ENCODE peak calls at places on chromosome X, in nine cellular contexts. One of them, this sample, is unnamed.

GRCh38 chrX:13742397-13743176 is 8.0 kb downstream of the OFD1 start:
- DNase-seq in MM.1S: peak
- DNase-seq in GM23338: peak
- DNase-seq in neural progenitor cell: no peak
- DNase-seq in SK-N-SH: no peak
- DNase-seq in OCI-LY7: peak
- DNase-seq in GM23248: no peak
- DNase-seq in PC-3: no peak
- DNase-seq in HCT116: no peak
- DNase-seq in this sample: peak

GRCh38 chrX:118183606-118184005 is 67.0 kb upstream of the KLHL13 start:
- DNase-seq in MM.1S: no peak
- DNase-seq in GM23338: peak
- DNase-seq in neural progenitor cell: no peak
- DNase-seq in SK-N-SH: no peak
- DNase-seq in OCI-LY7: no peak
- DNase-seq in GM23248: no peak
- DNase-seq in PC-3: peak
- DNase-seq in HCT116: no peak
- DNase-seq in this sample: no peak

GRCh38 chrX:133527415-133527814 is 112.1 kb upstream of the GPC4 start:
- DNase-seq in MM.1S: no peak
- DNase-seq in GM23338: peak
- DNase-seq in neural progenitor cell: no peak
- DNase-seq in SK-N-SH: no peak
- DNase-seq in OCI-LY7: no peak
- DNase-seq in GM23248: no peak
- DNase-seq in PC-3: no peak
- DNase-seq in HCT116: no peak
- DNase-seq in this sample: no peak

GRCh38 chrX:105273326-105273725 is 52.8 kb upstream of the TEX13A start:
- DNase-seq in MM.1S: no peak
- DNase-seq in GM23338: peak
- DNase-seq in neural progenitor cell: no peak
- DNase-seq in SK-N-SH: no peak
- DNase-seq in OCI-LY7: no peak
- DNase-seq in GM23248: no peak
- DNase-seq in PC-3: peak
- DNase-seq in HCT116: no peak
- DNase-seq in this sample: no peak

GRCh38 chrX:46228389-46228788 is 316.8 kb downstream of the ZNF674 start:
- DNase-seq in MM.1S: no peak
- DNase-seq in GM23338: no peak
- DNase-seq in neural progenitor cell: no peak
- DNase-seq in SK-N-SH: no peak
- DNase-seq in OCI-LY7: no peak
- DNase-seq in GM23248: no peak
- DNase-seq in PC-3: no peak
- DNase-seq in HCT116: no peak
- DNase-seq in this sample: no peak

GRCh38 chrX:55111578-55112254 is 22.9 kb downstream of the PAGE2 start:
- DNase-seq in MM.1S: no peak
- DNase-seq in GM23338: no peak
- DNase-seq in neural progenitor cell: no peak
- DNase-seq in SK-N-SH: no peak
- DNase-seq in OCI-LY7: no peak
- DNase-seq in GM23248: no peak
- DNase-seq in PC-3: no peak
- DNase-seq in HCT116: no peak
- DNase-seq in this sample: no peak

GRCh38 chrX:133586443-133586842 is 171.2 kb upstream of the GPC4 start:
- DNase-seq in MM.1S: no peak
- DNase-seq in GM23338: peak
- DNase-seq in neural progenitor cell: no peak
- DNase-seq in SK-N-SH: no peak
- DNase-seq in OCI-LY7: no peak
- DNase-seq in GM23248: peak
- DNase-seq in PC-3: no peak
- DNase-seq in HCT116: no peak
- DNase-seq in this sample: no peak

GRCh38 chrX:100745806-100746537 is 14.1 kb upstream of the SYTL4 start:
- DNase-seq in MM.1S: no peak
- DNase-seq in GM23338: no peak
- DNase-seq in neural progenitor cell: peak
- DNase-seq in SK-N-SH: no peak
- DNase-seq in OCI-LY7: no peak
- DNase-seq in GM23248: no peak
- DNase-seq in PC-3: no peak
- DNase-seq in HCT116: no peak
- DNase-seq in this sample: no peak

GRCh38 chrX:70219938-70220764 is 14.3 kb upstream of the AWAT1 start:
- DNase-seq in MM.1S: no peak
- DNase-seq in GM23338: no peak
- DNase-seq in neural progenitor cell: no peak
- DNase-seq in SK-N-SH: no peak
- DNase-seq in OCI-LY7: no peak
- DNase-seq in GM23248: peak
- DNase-seq in PC-3: peak
- DNase-seq in HCT116: peak
- DNase-seq in this sample: peak

GRCh38 chrX:45668686-45669443 is 468.2 kb upstream of the DIPK2B start:
- DNase-seq in MM.1S: no peak
- DNase-seq in GM23338: no peak
- DNase-seq in neural progenitor cell: no peak
- DNase-seq in SK-N-SH: no peak
- DNase-seq in OCI-LY7: peak
- DNase-seq in GM23248: peak
- DNase-seq in PC-3: peak
- DNase-seq in HCT116: peak
- DNase-seq in this sample: no peak

GRCh38 chrX:32749075-32749474 is 462.3 kb downstream of the DMD start:
- DNase-seq in MM.1S: no peak
- DNase-seq in GM23338: no peak
- DNase-seq in neural progenitor cell: no peak
- DNase-seq in SK-N-SH: no peak
- DNase-seq in OCI-LY7: no peak
- DNase-seq in GM23248: no peak
- DNase-seq in PC-3: no peak
- DNase-seq in HCT116: no peak
- DNase-seq in this sample: no peak

GRCh38 chrX:123665197-123665596 is 67.7 kb downstream of the THOC2 start:
- DNase-seq in MM.1S: no peak
- DNase-seq in GM23338: no peak
- DNase-seq in neural progenitor cell: no peak
- DNase-seq in SK-N-SH: no peak
- DNase-seq in OCI-LY7: no peak
- DNase-seq in GM23248: peak
- DNase-seq in PC-3: peak
- DNase-seq in HCT116: no peak
- DNase-seq in this sample: peak

GRCh38 chrX:53357799-53358530 is 64.5 kb downstream of the SMC1A start:
- DNase-seq in MM.1S: no peak
- DNase-seq in GM23338: peak
- DNase-seq in neural progenitor cell: peak
- DNase-seq in SK-N-SH: peak
- DNase-seq in OCI-LY7: no peak
- DNase-seq in GM23248: peak
- DNase-seq in PC-3: no peak
- DNase-seq in HCT116: no peak
- DNase-seq in this sample: peak

GRCh38 chrX:111917591-111917990 is 41.6 kb downstream of the TRPC5OS start:
- DNase-seq in MM.1S: no peak
- DNase-seq in GM23338: peak
- DNase-seq in neural progenitor cell: peak
- DNase-seq in SK-N-SH: no peak
- DNase-seq in OCI-LY7: no peak
- DNase-seq in GM23248: no peak
- DNase-seq in PC-3: no peak
- DNase-seq in HCT116: no peak
- DNase-seq in this sample: no peak

GRCh38 chrX:136658151-136658550 is 10.2 kb downstream of the CD40LG start:
- DNase-seq in MM.1S: no peak
- DNase-seq in GM23338: no peak
- DNase-seq in neural progenitor cell: no peak
- DNase-seq in SK-N-SH: no peak
- DNase-seq in OCI-LY7: peak
- DNase-seq in GM23248: no peak
- DNase-seq in PC-3: no peak
- DNase-seq in HCT116: no peak
- DNase-seq in this sample: no peak

GRCh38 chrX:141903400-141904155 is at the start of gene MAGEC1:
- DNase-seq in MM.1S: no peak
- DNase-seq in GM23338: no peak
- DNase-seq in neural progenitor cell: no peak
- DNase-seq in SK-N-SH: peak
- DNase-seq in OCI-LY7: no peak
- DNase-seq in GM23248: no peak
- DNase-seq in PC-3: no peak
- DNase-seq in HCT116: no peak
- DNase-seq in this sample: no peak

GRCh38 chrX:25599061-25599460 is 539.1 kb upstream of the MAGEB18 start:
- DNase-seq in MM.1S: no peak
- DNase-seq in GM23338: no peak
- DNase-seq in neural progenitor cell: no peak
- DNase-seq in SK-N-SH: no peak
- DNase-seq in OCI-LY7: no peak
- DNase-seq in GM23248: no peak
- DNase-seq in PC-3: no peak
- DNase-seq in HCT116: no peak
- DNase-seq in this sample: no peak

GRCh38 chrX:25596881-25597280 is 541.3 kb upstream of the MAGEB18 start:
- DNase-seq in MM.1S: no peak
- DNase-seq in GM23338: no peak
- DNase-seq in neural progenitor cell: no peak
- DNase-seq in SK-N-SH: no peak
- DNase-seq in OCI-LY7: no peak
- DNase-seq in GM23248: no peak
- DNase-seq in PC-3: no peak
- DNase-seq in HCT116: no peak
- DNase-seq in this sample: no peak

GRCh38 chrX:25600776-25601175 is 537.4 kb upstream of the MAGEB18 start:
- DNase-seq in MM.1S: no peak
- DNase-seq in GM23338: no peak
- DNase-seq in neural progenitor cell: no peak
- DNase-seq in SK-N-SH: no peak
- DNase-seq in OCI-LY7: no peak
- DNase-seq in GM23248: no peak
- DNase-seq in PC-3: peak
- DNase-seq in HCT116: no peak
- DNase-seq in this sample: no peak

GRCh38 chrX:25601323-25601722 is 536.8 kb upstream of the MAGEB18 start:
- DNase-seq in MM.1S: no peak
- DNase-seq in GM23338: no peak
- DNase-seq in neural progenitor cell: no peak
- DNase-seq in SK-N-SH: no peak
- DNase-seq in OCI-LY7: no peak
- DNase-seq in GM23248: no peak
- DNase-seq in PC-3: no peak
- DNase-seq in HCT116: no peak
- DNase-seq in this sample: no peak

GRCh38 chrX:25597561-25597960 is 540.6 kb upstream of the MAGEB18 start:
- DNase-seq in MM.1S: no peak
- DNase-seq in GM23338: no peak
- DNase-seq in neural progenitor cell: no peak
- DNase-seq in SK-N-SH: no peak
- DNase-seq in OCI-LY7: no peak
- DNase-seq in GM23248: no peak
- DNase-seq in PC-3: no peak
- DNase-seq in HCT116: no peak
- DNase-seq in this sample: no peak
- H2AFZ ChIP-seq in MM.1S: no peak
- H2AFZ ChIP-seq in GM23338: no peak
- H2AFZ ChIP-seq in neural progenitor cell: no peak
- H2AFZ ChIP-seq in SK-N-SH: no peak
- H2AFZ ChIP-seq in OCI-LY7: no peak
- H2AFZ ChIP-seq in GM23248: no peak
- H2AFZ ChIP-seq in PC-3: no peak
- H2AFZ ChIP-seq in HCT116: no peak
- H2AFZ ChIP-seq in this sample: no peak

GRCh38 chrX:74923942-74924448 is 1.3 kb downstream of the NEXMIF start:
- DNase-seq in MM.1S: no peak
- DNase-seq in GM23338: peak
- DNase-seq in neural progenitor cell: peak
- DNase-seq in SK-N-SH: peak
- DNase-seq in OCI-LY7: no peak
- DNase-seq in GM23248: peak
- DNase-seq in PC-3: no peak
- DNase-seq in HCT116: no peak
- DNase-seq in this sample: peak
- TF ChIP-seq EZH2phosphoT487 in MM.1S: no peak
- TF ChIP-seq EZH2phosphoT487 in GM23338: no peak
- TF ChIP-seq EZH2phosphoT487 in neural progenitor cell: no peak
- TF ChIP-seq EZH2phosphoT487 in SK-N-SH: no peak
- TF ChIP-seq EZH2phosphoT487 in OCI-LY7: no peak
- TF ChIP-seq EZH2phosphoT487 in GM23248: no peak
- TF ChIP-seq EZH2phosphoT487 in PC-3: no peak
- TF ChIP-seq EZH2phosphoT487 in HCT116: no peak
- TF ChIP-seq EZH2phosphoT487 in this sample: no peak

DNA sequence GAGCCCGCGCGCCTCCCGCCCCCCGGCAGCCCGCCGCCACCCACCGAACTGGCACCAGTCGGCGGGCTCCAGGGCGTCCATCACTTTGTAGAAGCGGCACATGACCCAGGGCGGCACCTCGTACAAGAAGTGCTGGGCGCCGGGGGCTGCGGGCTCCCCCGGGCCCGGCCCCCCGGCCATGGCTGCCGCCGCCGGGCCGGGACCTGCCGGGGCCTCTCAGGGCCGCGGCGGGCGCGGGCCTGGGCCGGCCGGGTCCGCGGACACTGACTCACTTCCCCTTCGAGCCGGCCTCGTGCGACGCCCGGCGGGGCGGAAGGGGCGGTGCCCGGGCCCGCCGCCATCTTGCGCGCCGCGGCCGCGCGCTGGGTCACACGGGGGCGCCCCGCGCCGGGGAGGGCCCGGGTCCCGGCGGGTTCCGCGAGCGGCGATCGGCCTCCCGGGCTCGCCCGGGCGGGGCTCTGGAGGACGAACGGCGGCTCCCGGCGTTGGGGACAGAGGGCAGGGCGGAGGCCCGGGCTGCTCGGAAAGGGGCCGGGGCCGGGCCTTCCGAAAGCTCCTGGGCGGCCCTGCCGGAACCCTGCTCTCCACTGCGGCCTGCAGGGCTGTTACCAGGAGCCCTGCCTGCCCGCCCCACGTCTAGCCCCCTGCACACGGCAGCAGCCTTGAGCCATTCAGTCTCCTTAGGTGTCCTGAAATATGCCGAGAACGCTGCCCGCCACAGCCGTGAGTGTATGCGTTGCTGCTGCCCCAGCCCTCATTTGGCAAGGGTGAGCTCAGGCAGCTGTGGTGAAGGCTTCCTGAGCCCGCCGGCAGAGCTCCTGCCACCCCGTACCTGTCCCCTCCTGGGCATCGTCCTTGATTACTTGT is at the start of gene IRAK1:
- DNase-seq in MM.1S: peak
- DNase-seq in GM23338: peak
- DNase-seq in neural progenitor cell: peak
- DNase-seq in SK-N-SH: peak
- DNase-seq in OCI-LY7: peak
- DNase-seq in GM23248: peak
- DNase-seq in PC-3: peak
- DNase-seq in HCT116: no peak
- DNase-seq in this sample: peak
- H2AFZ ChIP-seq in MM.1S: peak
- H2AFZ ChIP-seq in GM23338: no peak
- H2AFZ ChIP-seq in neural progenitor cell: no peak
- H2AFZ ChIP-seq in SK-N-SH: no peak
- H2AFZ ChIP-seq in OCI-LY7: peak
- H2AFZ ChIP-seq in GM23248: no peak
- H2AFZ ChIP-seq in PC-3: peak
- H2AFZ ChIP-seq in HCT116: no peak
- H2AFZ ChIP-seq in this sample: peak

GRCh38 chrX:135477576-135477975 is 42.9 kb upstream of the INTS6L start:
- DNase-seq in MM.1S: peak
- DNase-seq in GM23338: peak
- DNase-seq in neural progenitor cell: peak
- DNase-seq in SK-N-SH: peak
- DNase-seq in OCI-LY7: peak
- DNase-seq in GM23248: peak
- DNase-seq in PC-3: peak
- DNase-seq in HCT116: peak
- DNase-seq in this sample: peak
- TF ChIP-seq EZH2phosphoT487 in MM.1S: no peak
- TF ChIP-seq EZH2phosphoT487 in GM23338: no peak
- TF ChIP-seq EZH2phosphoT487 in neural progenitor cell: no peak
- TF ChIP-seq EZH2phosphoT487 in SK-N-SH: no peak
- TF ChIP-seq EZH2phosphoT487 in OCI-LY7: no peak
- TF ChIP-seq EZH2phosphoT487 in GM23248: no peak
- TF ChIP-seq EZH2phosphoT487 in PC-3: no peak
- TF ChIP-seq EZH2phosphoT487 in HCT116: no peak
- TF ChIP-seq EZH2phosphoT487 in this sample: no peak

This sample was measured in hepatocyte.